ENCODE peak calls at places on chromosomes 1 and 21, in six cellular contexts. One of them, this sample, is unnamed.

GRCh38 chr1:92934395-92935378 is 26.6 kb downstream of the DIPK1A start:
- DNase-seq in AML-193: no peak
- DNase-seq in stimulated activated naive CD8-positive, alpha-beta T cell treated with anti-CD3 and anti-CD28 coated beads, Interleukin-15, Interleukin-2, amounts not matched to agents 100 U/mL and 50 U/mL, for 24 hours: no peak
- DNase-seq in H9: no peak
- DNase-seq in stimulated activated CD4-positive, alpha-beta T cell treated with anti-CD3 and anti-CD28 coated beads, Interleukin-4, amount 100 ng/mL, for 24 hours: no peak
- DNase-seq in AG04450: peak; percentile 50
- DNase-seq in this sample: no peak

GRCh38 chr1:109823543-109824348 is 60.0 kb upstream of the EPS8L3 start:
- DNase-seq in AML-193: no peak
- DNase-seq in stimulated activated naive CD8-positive, alpha-beta T cell treated with anti-CD3 and anti-CD28 coated beads, Interleukin-15, Interleukin-2, amounts not matched to agents 100 U/mL and 50 U/mL, for 24 hours: no peak
- DNase-seq in H9: no peak
- DNase-seq in stimulated activated CD4-positive, alpha-beta T cell treated with anti-CD3 and anti-CD28 coated beads, Interleukin-4, amount 100 ng/mL, for 24 hours: no peak
- DNase-seq in AG04450: no peak
- DNase-seq in this sample: peak; percentile 1

GRCh38 chr1:46401964-46402626 is 8.0 kb downstream of the FAAH start:
- DNase-seq in AML-193: peak; percentile 43
- DNase-seq in stimulated activated naive CD8-positive, alpha-beta T cell treated with anti-CD3 and anti-CD28 coated beads, Interleukin-15, Interleukin-2, amounts not matched to agents 100 U/mL and 50 U/mL, for 24 hours: no peak
- DNase-seq in H9: peak; percentile 90
- DNase-seq in stimulated activated CD4-positive, alpha-beta T cell treated with anti-CD3 and anti-CD28 coated beads, Interleukin-4, amount 100 ng/mL, for 24 hours: no peak
- DNase-seq in AG04450: peak; percentile 86
- DNase-seq in this sample: no peak

GRCh38 chr1:6523566-6523965 is 30.7 kb downstream of the NOL9 start:
- DNase-seq in AML-193: peak; percentile 42
- DNase-seq in stimulated activated naive CD8-positive, alpha-beta T cell treated with anti-CD3 and anti-CD28 coated beads, Interleukin-15, Interleukin-2, amounts not matched to agents 100 U/mL and 50 U/mL, for 24 hours: no peak
- DNase-seq in H9: peak; percentile 70
- DNase-seq in stimulated activated CD4-positive, alpha-beta T cell treated with anti-CD3 and anti-CD28 coated beads, Interleukin-4, amount 100 ng/mL, for 24 hours: no peak
- DNase-seq in AG04450: no peak
- DNase-seq in this sample: peak; percentile 32

GRCh38 chr1:55437692-55438091 is 222.5 kb upstream of the USP24 start:
- DNase-seq in AML-193: no peak
- DNase-seq in stimulated activated naive CD8-positive, alpha-beta T cell treated with anti-CD3 and anti-CD28 coated beads, Interleukin-15, Interleukin-2, amounts not matched to agents 100 U/mL and 50 U/mL, for 24 hours: no peak
- DNase-seq in H9: no peak
- DNase-seq in stimulated activated CD4-positive, alpha-beta T cell treated with anti-CD3 and anti-CD28 coated beads, Interleukin-4, amount 100 ng/mL, for 24 hours: no peak
- DNase-seq in AG04450: no peak
- DNase-seq in this sample: no peak

GRCh38 chr1:47465605-47466004 is 27.8 kb downstream of the FOXD2 start:
- DNase-seq in AML-193: no peak
- DNase-seq in stimulated activated naive CD8-positive, alpha-beta T cell treated with anti-CD3 and anti-CD28 coated beads, Interleukin-15, Interleukin-2, amounts not matched to agents 100 U/mL and 50 U/mL, for 24 hours: no peak
- DNase-seq in H9: no peak
- DNase-seq in stimulated activated CD4-positive, alpha-beta T cell treated with anti-CD3 and anti-CD28 coated beads, Interleukin-4, amount 100 ng/mL, for 24 hours: no peak
- DNase-seq in AG04450: no peak
- DNase-seq in this sample: no peak

GRCh38 chr21:39951183-39952101 is 84.2 kb downstream of the PCP4 start:
- DNase-seq in AML-193: no peak
- DNase-seq in stimulated activated naive CD8-positive, alpha-beta T cell treated with anti-CD3 and anti-CD28 coated beads, Interleukin-15, Interleukin-2, amounts not matched to agents 100 U/mL and 50 U/mL, for 24 hours: no peak
- DNase-seq in H9: peak; percentile 43
- DNase-seq in stimulated activated CD4-positive, alpha-beta T cell treated with anti-CD3 and anti-CD28 coated beads, Interleukin-4, amount 100 ng/mL, for 24 hours: no peak
- DNase-seq in AG04450: no peak
- DNase-seq in this sample: no peak

GRCh38 chr1:221562542-221563475 is 179.1 kb downstream of the DUSP10 start:
- DNase-seq in AML-193: no peak
- DNase-seq in stimulated activated naive CD8-positive, alpha-beta T cell treated with anti-CD3 and anti-CD28 coated beads, Interleukin-15, Interleukin-2, amounts not matched to agents 100 U/mL and 50 U/mL, for 24 hours: no peak
- DNase-seq in H9: no peak
- DNase-seq in stimulated activated CD4-positive, alpha-beta T cell treated with anti-CD3 and anti-CD28 coated beads, Interleukin-4, amount 100 ng/mL, for 24 hours: no peak
- DNase-seq in AG04450: no peak
- DNase-seq in this sample: no peak

GRCh38 chr1:235637756-235638155 is 11.8 kb downstream of the GNG4 start:
- DNase-seq in AML-193: no peak
- DNase-seq in stimulated activated naive CD8-positive, alpha-beta T cell treated with anti-CD3 and anti-CD28 coated beads, Interleukin-15, Interleukin-2, amounts not matched to agents 100 U/mL and 50 U/mL, for 24 hours: no peak
- DNase-seq in H9: no peak
- DNase-seq in stimulated activated CD4-positive, alpha-beta T cell treated with anti-CD3 and anti-CD28 coated beads, Interleukin-4, amount 100 ng/mL, for 24 hours: no peak
- DNase-seq in AG04450: no peak
- DNase-seq in this sample: no peak

GRCh38 chr1:2574350-2574749 is 12.2 kb upstream of the PRXL2B start:
- DNase-seq in AML-193: no peak
- DNase-seq in stimulated activated naive CD8-positive, alpha-beta T cell treated with anti-CD3 and anti-CD28 coated beads, Interleukin-15, Interleukin-2, amounts not matched to agents 100 U/mL and 50 U/mL, for 24 hours: no peak
- DNase-seq in H9: no peak
- DNase-seq in stimulated activated CD4-positive, alpha-beta T cell treated with anti-CD3 and anti-CD28 coated beads, Interleukin-4, amount 100 ng/mL, for 24 hours: no peak
- DNase-seq in AG04450: no peak
- DNase-seq in this sample: no peak

GRCh38 chr1:3352952-3353331 is 101.5 kb upstream of the ARHGEF16 start:
- DNase-seq in AML-193: no peak
- DNase-seq in stimulated activated naive CD8-positive, alpha-beta T cell treated with anti-CD3 and anti-CD28 coated beads, Interleukin-15, Interleukin-2, amounts not matched to agents 100 U/mL and 50 U/mL, for 24 hours: no peak
- DNase-seq in H9: no peak
- DNase-seq in stimulated activated CD4-positive, alpha-beta T cell treated with anti-CD3 and anti-CD28 coated beads, Interleukin-4, amount 100 ng/mL, for 24 hours: no peak
- DNase-seq in AG04450: no peak
- DNase-seq in this sample: no peak

GRCh38 chr1:213934642-213935041 is 53.1 kb upstream of the PROX1 start:
- DNase-seq in AML-193: no peak
- DNase-seq in stimulated activated naive CD8-positive, alpha-beta T cell treated with anti-CD3 and anti-CD28 coated beads, Interleukin-15, Interleukin-2, amounts not matched to agents 100 U/mL and 50 U/mL, for 24 hours: no peak
- DNase-seq in H9: no peak
- DNase-seq in stimulated activated CD4-positive, alpha-beta T cell treated with anti-CD3 and anti-CD28 coated beads, Interleukin-4, amount 100 ng/mL, for 24 hours: no peak
- DNase-seq in AG04450: no peak
- DNase-seq in this sample: no peak

GRCh38 chr1:155540000-155540874 is 22.4 kb downstream of the ASH1L start:
- DNase-seq in AML-193: no peak
- DNase-seq in stimulated activated naive CD8-positive, alpha-beta T cell treated with anti-CD3 and anti-CD28 coated beads, Interleukin-15, Interleukin-2, amounts not matched to agents 100 U/mL and 50 U/mL, for 24 hours: no peak
- DNase-seq in H9: no peak
- DNase-seq in stimulated activated CD4-positive, alpha-beta T cell treated with anti-CD3 and anti-CD28 coated beads, Interleukin-4, amount 100 ng/mL, for 24 hours: no peak
- DNase-seq in AG04450: no peak
- DNase-seq in this sample: no peak

GRCh38 chr1:91763252-91763651 is 122.7 kb downstream of the TGFBR3 start:
- DNase-seq in AML-193: no peak
- DNase-seq in stimulated activated naive CD8-positive, alpha-beta T cell treated with anti-CD3 and anti-CD28 coated beads, Interleukin-15, Interleukin-2, amounts not matched to agents 100 U/mL and 50 U/mL, for 24 hours: no peak
- DNase-seq in H9: no peak
- DNase-seq in stimulated activated CD4-positive, alpha-beta T cell treated with anti-CD3 and anti-CD28 coated beads, Interleukin-4, amount 100 ng/mL, for 24 hours: no peak
- DNase-seq in AG04450: no peak
- DNase-seq in this sample: no peak

GRCh38 chr1:225881081-225882007 is 836 bp downstream of the TMEM63A start:
- DNase-seq in AML-193: peak; percentile 13
- DNase-seq in stimulated activated naive CD8-positive, alpha-beta T cell treated with anti-CD3 and anti-CD28 coated beads, Interleukin-15, Interleukin-2, amounts not matched to agents 100 U/mL and 50 U/mL, for 24 hours: peak; percentile 68
- DNase-seq in H9: peak; percentile 56
- DNase-seq in stimulated activated CD4-positive, alpha-beta T cell treated with anti-CD3 and anti-CD28 coated beads, Interleukin-4, amount 100 ng/mL, for 24 hours: peak; percentile 36
- DNase-seq in AG04450: no peak
- DNase-seq in this sample: peak; percentile 67

GRCh38 chr1:184036517-184036949 is 995 bp downstream of the COLGALT2 start:
- DNase-seq in AML-193: no peak
- DNase-seq in stimulated activated naive CD8-positive, alpha-beta T cell treated with anti-CD3 and anti-CD28 coated beads, Interleukin-15, Interleukin-2, amounts not matched to agents 100 U/mL and 50 U/mL, for 24 hours: peak; percentile 12
- DNase-seq in H9: peak; percentile 71
- DNase-seq in stimulated activated CD4-positive, alpha-beta T cell treated with anti-CD3 and anti-CD28 coated beads, Interleukin-4, amount 100 ng/mL, for 24 hours: no peak
- DNase-seq in AG04450: no peak
- DNase-seq in this sample: peak; percentile 41

GRCh38 chr1:94805912-94806311 is 14.2 kb upstream of the SLC44A3 start:
- DNase-seq in AML-193: peak; percentile 60
- DNase-seq in stimulated activated naive CD8-positive, alpha-beta T cell treated with anti-CD3 and anti-CD28 coated beads, Interleukin-15, Interleukin-2, amounts not matched to agents 100 U/mL and 50 U/mL, for 24 hours: peak; percentile 52
- DNase-seq in H9: peak; percentile 57
- DNase-seq in stimulated activated CD4-positive, alpha-beta T cell treated with anti-CD3 and anti-CD28 coated beads, Interleukin-4, amount 100 ng/mL, for 24 hours: peak; percentile 48
- DNase-seq in AG04450: no peak
- DNase-seq in this sample: peak; percentile 54

GRCh38 chr21:36549470-36549869 is 69.5 kb upstream of the CLDN14 start:
- DNase-seq in AML-193: no peak
- DNase-seq in stimulated activated naive CD8-positive, alpha-beta T cell treated with anti-CD3 and anti-CD28 coated beads, Interleukin-15, Interleukin-2, amounts not matched to agents 100 U/mL and 50 U/mL, for 24 hours: no peak
- DNase-seq in H9: no peak
- DNase-seq in stimulated activated CD4-positive, alpha-beta T cell treated with anti-CD3 and anti-CD28 coated beads, Interleukin-4, amount 100 ng/mL, for 24 hours: no peak
- DNase-seq in AG04450: no peak
- DNase-seq in this sample: no peak

GRCh38 chr1:179253286-179253972 is 24.0 kb upstream of the ABL2 start:
- DNase-seq in AML-193: no peak
- DNase-seq in stimulated activated naive CD8-positive, alpha-beta T cell treated with anti-CD3 and anti-CD28 coated beads, Interleukin-15, Interleukin-2, amounts not matched to agents 100 U/mL and 50 U/mL, for 24 hours: no peak
- DNase-seq in H9: no peak
- DNase-seq in stimulated activated CD4-positive, alpha-beta T cell treated with anti-CD3 and anti-CD28 coated beads, Interleukin-4, amount 100 ng/mL, for 24 hours: no peak
- DNase-seq in AG04450: no peak
- DNase-seq in this sample: no peak

GRCh38 chr1:31416101-31416736 is 3.2 kb downstream of the SERINC2 start:
- DNase-seq in AML-193: no peak
- DNase-seq in stimulated activated naive CD8-positive, alpha-beta T cell treated with anti-CD3 and anti-CD28 coated beads, Interleukin-15, Interleukin-2, amounts not matched to agents 100 U/mL and 50 U/mL, for 24 hours: no peak
- DNase-seq in H9: no peak
- DNase-seq in stimulated activated CD4-positive, alpha-beta T cell treated with anti-CD3 and anti-CD28 coated beads, Interleukin-4, amount 100 ng/mL, for 24 hours: no peak
- DNase-seq in AG04450: no peak
- DNase-seq in this sample: no peak

GRCh38 chr21:34968414-34969333 is 80.4 kb downstream of the RUNX1 start:
- DNase-seq in AML-193: peak; percentile 73
- DNase-seq in stimulated activated naive CD8-positive, alpha-beta T cell treated with anti-CD3 and anti-CD28 coated beads, Interleukin-15, Interleukin-2, amounts not matched to agents 100 U/mL and 50 U/mL, for 24 hours: peak; percentile 43
- DNase-seq in H9: no peak
- DNase-seq in stimulated activated CD4-positive, alpha-beta T cell treated with anti-CD3 and anti-CD28 coated beads, Interleukin-4, amount 100 ng/mL, for 24 hours: peak; percentile 59
- DNase-seq in AG04450: no peak
- DNase-seq in this sample: peak; percentile 9

GRCh38 chr1:5967351-5968160 is 24.7 kb downstream of the NPHP4 start:
- DNase-seq in AML-193: no peak
- DNase-seq in stimulated activated naive CD8-positive, alpha-beta T cell treated with anti-CD3 and anti-CD28 coated beads, Interleukin-15, Interleukin-2, amounts not matched to agents 100 U/mL and 50 U/mL, for 24 hours: no peak
- DNase-seq in H9: no peak
- DNase-seq in stimulated activated CD4-positive, alpha-beta T cell treated with anti-CD3 and anti-CD28 coated beads, Interleukin-4, amount 100 ng/mL, for 24 hours: no peak
- DNase-seq in AG04450: no peak
- DNase-seq in this sample: no peak

GRCh38 chr1:193662030-193662429 is 475.6 kb upstream of the B3GALT2 start:
- DNase-seq in AML-193: no peak
- DNase-seq in stimulated activated naive CD8-positive, alpha-beta T cell treated with anti-CD3 and anti-CD28 coated beads, Interleukin-15, Interleukin-2, amounts not matched to agents 100 U/mL and 50 U/mL, for 24 hours: no peak
- DNase-seq in H9: no peak
- DNase-seq in stimulated activated CD4-positive, alpha-beta T cell treated with anti-CD3 and anti-CD28 coated beads, Interleukin-4, amount 100 ng/mL, for 24 hours: no peak
- DNase-seq in AG04450: peak; percentile 26
- DNase-seq in this sample: no peak

GRCh38 chr1:227094249-227094966 is 154.3 kb downstream of the COQ8A start:
- DNase-seq in AML-193: no peak
- DNase-seq in stimulated activated naive CD8-positive, alpha-beta T cell treated with anti-CD3 and anti-CD28 coated beads, Interleukin-15, Interleukin-2, amounts not matched to agents 100 U/mL and 50 U/mL, for 24 hours: no peak
- DNase-seq in H9: no peak
- DNase-seq in stimulated activated CD4-positive, alpha-beta T cell treated with anti-CD3 and anti-CD28 coated beads, Interleukin-4, amount 100 ng/mL, for 24 hours: no peak
- DNase-seq in AG04450: no peak
- DNase-seq in this sample: no peak

GRCh38 chr1:228379666-228380065 is 27.0 kb downstream of the TRIM11 start:
- DNase-seq in AML-193: no peak
- DNase-seq in stimulated activated naive CD8-positive, alpha-beta T cell treated with anti-CD3 and anti-CD28 coated beads, Interleukin-15, Interleukin-2, amounts not matched to agents 100 U/mL and 50 U/mL, for 24 hours: no peak
- DNase-seq in H9: no peak
- DNase-seq in stimulated activated CD4-positive, alpha-beta T cell treated with anti-CD3 and anti-CD28 coated beads, Interleukin-4, amount 100 ng/mL, for 24 hours: no peak
- DNase-seq in AG04450: no peak
- DNase-seq in this sample: no peak

GRCh38 chr1:168468042-168468809 is 75.6 kb downstream of the XCL2 start:
- DNase-seq in AML-193: no peak
- DNase-seq in stimulated activated naive CD8-positive, alpha-beta T cell treated with anti-CD3 and anti-CD28 coated beads, Interleukin-15, Interleukin-2, amounts not matched to agents 100 U/mL and 50 U/mL, for 24 hours: no peak
- DNase-seq in H9: no peak
- DNase-seq in stimulated activated CD4-positive, alpha-beta T cell treated with anti-CD3 and anti-CD28 coated beads, Interleukin-4, amount 100 ng/mL, for 24 hours: no peak
- DNase-seq in AG04450: no peak
- DNase-seq in this sample: no peak

GRCh38 chr1:159580340-159580739 is 7.3 kb upstream of the APCS start:
- DNase-seq in AML-193: no peak
- DNase-seq in stimulated activated naive CD8-positive, alpha-beta T cell treated with anti-CD3 and anti-CD28 coated beads, Interleukin-15, Interleukin-2, amounts not matched to agents 100 U/mL and 50 U/mL, for 24 hours: no peak
- DNase-seq in H9: no peak
- DNase-seq in stimulated activated CD4-positive, alpha-beta T cell treated with anti-CD3 and anti-CD28 coated beads, Interleukin-4, amount 100 ng/mL, for 24 hours: no peak
- DNase-seq in AG04450: no peak
- DNase-seq in this sample: peak; percentile 11

GRCh38 chr21:21714396-21714795 is 716.2 kb downstream of the NCAM2 start:
- DNase-seq in AML-193: no peak
- DNase-seq in stimulated activated naive CD8-positive, alpha-beta T cell treated with anti-CD3 and anti-CD28 coated beads, Interleukin-15, Interleukin-2, amounts not matched to agents 100 U/mL and 50 U/mL, for 24 hours: no peak
- DNase-seq in H9: no peak
- DNase-seq in stimulated activated CD4-positive, alpha-beta T cell treated with anti-CD3 and anti-CD28 coated beads, Interleukin-4, amount 100 ng/mL, for 24 hours: no peak
- DNase-seq in AG04450: peak; percentile 24
- DNase-seq in this sample: no peak

GRCh38 chr1:154741747-154742495 is 128.2 kb downstream of the KCNN3 start:
- DNase-seq in AML-193: no peak
- DNase-seq in stimulated activated naive CD8-positive, alpha-beta T cell treated with anti-CD3 and anti-CD28 coated beads, Interleukin-15, Interleukin-2, amounts not matched to agents 100 U/mL and 50 U/mL, for 24 hours: no peak
- DNase-seq in H9: peak; percentile 91
- DNase-seq in stimulated activated CD4-positive, alpha-beta T cell treated with anti-CD3 and anti-CD28 coated beads, Interleukin-4, amount 100 ng/mL, for 24 hours: no peak
- DNase-seq in AG04450: no peak
- DNase-seq in this sample: no peak

GRCh38 chr1:2466834-2467554 is 9.1 kb upstream of the PLCH2 start:
- DNase-seq in AML-193: no peak
- DNase-seq in stimulated activated naive CD8-positive, alpha-beta T cell treated with anti-CD3 and anti-CD28 coated beads, Interleukin-15, Interleukin-2, amounts not matched to agents 100 U/mL and 50 U/mL, for 24 hours: peak; percentile 52
- DNase-seq in H9: peak; percentile 65
- DNase-seq in stimulated activated CD4-positive, alpha-beta T cell treated with anti-CD3 and anti-CD28 coated beads, Interleukin-4, amount 100 ng/mL, for 24 hours: peak; percentile 32
- DNase-seq in AG04450: no peak
- DNase-seq in this sample: peak; percentile 62

GRCh38 chr1:10339815-10340214 is 59.0 kb upstream of the PGD start:
- DNase-seq in AML-193: no peak
- DNase-seq in stimulated activated naive CD8-positive, alpha-beta T cell treated with anti-CD3 and anti-CD28 coated beads, Interleukin-15, Interleukin-2, amounts not matched to agents 100 U/mL and 50 U/mL, for 24 hours: no peak
- DNase-seq in H9: peak; percentile 78
- DNase-seq in stimulated activated CD4-positive, alpha-beta T cell treated with anti-CD3 and anti-CD28 coated beads, Interleukin-4, amount 100 ng/mL, for 24 hours: no peak
- DNase-seq in AG04450: no peak
- DNase-seq in this sample: no peak

GRCh38 chr1:213690341-213690917 is 297.3 kb upstream of the PROX1 start:
- DNase-seq in AML-193: no peak
- DNase-seq in stimulated activated naive CD8-positive, alpha-beta T cell treated with anti-CD3 and anti-CD28 coated beads, Interleukin-15, Interleukin-2, amounts not matched to agents 100 U/mL and 50 U/mL, for 24 hours: no peak
- DNase-seq in H9: no peak
- DNase-seq in stimulated activated CD4-positive, alpha-beta T cell treated with anti-CD3 and anti-CD28 coated beads, Interleukin-4, amount 100 ng/mL, for 24 hours: no peak
- DNase-seq in AG04450: no peak
- DNase-seq in this sample: no peak

GRCh38 chr1:198649598-198650338 is 10.9 kb downstream of the PTPRC start:
- DNase-seq in AML-193: no peak
- DNase-seq in stimulated activated naive CD8-positive, alpha-beta T cell treated with anti-CD3 and anti-CD28 coated beads, Interleukin-15, Interleukin-2, amounts not matched to agents 100 U/mL and 50 U/mL, for 24 hours: no peak
- DNase-seq in H9: no peak
- DNase-seq in stimulated activated CD4-positive, alpha-beta T cell treated with anti-CD3 and anti-CD28 coated beads, Interleukin-4, amount 100 ng/mL, for 24 hours: peak; percentile 48
- DNase-seq in AG04450: no peak
- DNase-seq in this sample: no peak

GRCh38 chr1:55428944-55429931 is 214.1 kb upstream of the USP24 start:
- DNase-seq in AML-193: no peak
- DNase-seq in stimulated activated naive CD8-positive, alpha-beta T cell treated with anti-CD3 and anti-CD28 coated beads, Interleukin-15, Interleukin-2, amounts not matched to agents 100 U/mL and 50 U/mL, for 24 hours: no peak
- DNase-seq in H9: peak; percentile 38
- DNase-seq in stimulated activated CD4-positive, alpha-beta T cell treated with anti-CD3 and anti-CD28 coated beads, Interleukin-4, amount 100 ng/mL, for 24 hours: no peak
- DNase-seq in AG04450: peak; percentile 94
- DNase-seq in this sample: no peak

GRCh38 chr1:153190373-153190772 is 12.9 kb upstream of the LELP1 start:
- DNase-seq in AML-193: no peak
- DNase-seq in stimulated activated naive CD8-positive, alpha-beta T cell treated with anti-CD3 and anti-CD28 coated beads, Interleukin-15, Interleukin-2, amounts not matched to agents 100 U/mL and 50 U/mL, for 24 hours: no peak
- DNase-seq in H9: no peak
- DNase-seq in stimulated activated CD4-positive, alpha-beta T cell treated with anti-CD3 and anti-CD28 coated beads, Interleukin-4, amount 100 ng/mL, for 24 hours: no peak
- DNase-seq in AG04450: no peak
- DNase-seq in this sample: peak; percentile 8

GRCh38 chr1:215022204-215022603 is 60.3 kb upstream of the KCNK2 start:
- DNase-seq in AML-193: no peak
- DNase-seq in stimulated activated naive CD8-positive, alpha-beta T cell treated with anti-CD3 and anti-CD28 coated beads, Interleukin-15, Interleukin-2, amounts not matched to agents 100 U/mL and 50 U/mL, for 24 hours: no peak
- DNase-seq in H9: no peak
- DNase-seq in stimulated activated CD4-positive, alpha-beta T cell treated with anti-CD3 and anti-CD28 coated beads, Interleukin-4, amount 100 ng/mL, for 24 hours: no peak
- DNase-seq in AG04450: no peak
- DNase-seq in this sample: no peak

GRCh38 chr1:91809267-91809666 is 76.7 kb downstream of the TGFBR3 start:
- DNase-seq in AML-193: no peak
- DNase-seq in stimulated activated naive CD8-positive, alpha-beta T cell treated with anti-CD3 and anti-CD28 coated beads, Interleukin-15, Interleukin-2, amounts not matched to agents 100 U/mL and 50 U/mL, for 24 hours: no peak
- DNase-seq in H9: no peak
- DNase-seq in stimulated activated CD4-positive, alpha-beta T cell treated with anti-CD3 and anti-CD28 coated beads, Interleukin-4, amount 100 ng/mL, for 24 hours: no peak
- DNase-seq in AG04450: no peak
- DNase-seq in this sample: no peak

GRCh38 chr1:68438310-68438709 is 11.4 kb downstream of the RPE65 start:
- DNase-seq in AML-193: no peak
- DNase-seq in stimulated activated naive CD8-positive, alpha-beta T cell treated with anti-CD3 and anti-CD28 coated beads, Interleukin-15, Interleukin-2, amounts not matched to agents 100 U/mL and 50 U/mL, for 24 hours: no peak
- DNase-seq in H9: no peak
- DNase-seq in stimulated activated CD4-positive, alpha-beta T cell treated with anti-CD3 and anti-CD28 coated beads, Interleukin-4, amount 100 ng/mL, for 24 hours: no peak
- DNase-seq in AG04450: no peak
- DNase-seq in this sample: no peak

GRCh38 chr1:16986596-16987361 is 6.4 kb upstream of the MFAP2 start:
- DNase-seq in AML-193: no peak
- DNase-seq in stimulated activated naive CD8-positive, alpha-beta T cell treated with anti-CD3 and anti-CD28 coated beads, Interleukin-15, Interleukin-2, amounts not matched to agents 100 U/mL and 50 U/mL, for 24 hours: no peak
- DNase-seq in H9: peak; percentile 88
- DNase-seq in stimulated activated CD4-positive, alpha-beta T cell treated with anti-CD3 and anti-CD28 coated beads, Interleukin-4, amount 100 ng/mL, for 24 hours: no peak
- DNase-seq in AG04450: no peak
- DNase-seq in this sample: no peak